ENCODE peak calls at places on chromosomes 11 and 22, in ten cellular contexts. X is D341Med; C is stimulated activated CD4-positive, alpha-beta T cell treated with anti-CD3 and anti-CD28 coated beads, Interleukin-12 subunit alpha, Interleukin-12 subunit beta, amount 100 ng/mL, for 48 hours; P is fibroblast of pulmonary artery; D is endodermal cell; Y is epithelial cell of esophagus; R is gastrocnemius medialis; G is NCI-H82; Q is KG1; S is HFFc6. U is an unnamed sample.

GRCh38 chr11:58562375-58562800 is 13.3 kb downstream of the LPXN start:
- DNase-seq in Y (no peak), Q (no peak), S (no peak), G (no peak), D (no peak), P (no peak), X (no peak), R (no peak), C (no peak), U (no peak)

GRCh38 chr22:44344407-44344806 is 31.7 kb upstream of the SHISAL1 start:
- DNase-seq in R (no peak), X (no peak), Q (no peak), P (no peak), D (no peak), S (no peak), G (no peak), C (no peak), Y (no peak), U (no peak)

GRCh38 chr11:110463153-110463552 is 33.4 kb downstream of the FDX1 start:
- DNase-seq in G (peak; percentile 82), Q (no peak), P (peak; percentile 79), C (no peak), D (peak; percentile 85), X (peak; percentile 73), Y (peak; percentile 60), S (peak; percentile 11), R (no peak), U (no peak)

GRCh38 chr22:46578824-46579561 is 41.2 kb upstream of the GRAMD4 start:
- DNase-seq in Q (no peak), Y (peak; percentile 35), X (no peak), D (peak; percentile 61), R (peak; percentile 65), S (no peak), P (peak; percentile 37), G (no peak), C (no peak), U (no peak)

GRCh38 chr11:119340335-119341221 is at the start of gene C1QTNF5:
- DNase-seq in P (peak; percentile 89), X (no peak), C (no peak), Q (no peak), R (no peak), S (no peak), Y (no peak), D (peak; percentile 79), G (no peak), U (no peak)

GRCh38 chr22:36027960-36028645 is 521 bp downstream of the RBFOX2 start:
- DNase-seq in C (peak; percentile 2), D (no peak), R (peak; percentile 2), Y (no peak), Q (no peak), X (peak; percentile 91), G (peak; percentile 31), S (no peak), P (no peak), U (peak; percentile 34)

GRCh38 chr11:65425105-65425970 is 2.7 kb downstream of the NEAT1 start:
- DNase-seq in G (peak; percentile 35), R (no peak), D (peak; percentile 77), X (no peak), C (peak; percentile 83), P (peak; percentile 84), S (peak; percentile 87), Y (peak; percentile 79), Q (peak; percentile 65), U (peak; percentile 80)

GRCh38 chr11:73236879-73237278 is 18.8 kb downstream of the P2RY2 start:
- DNase-seq in Y (peak; percentile 66), D (peak; percentile 92), C (peak; percentile 18), Q (peak; percentile 73), G (peak; percentile 67), R (peak; percentile 64), X (peak; percentile 56), P (peak; percentile 45), S (peak; percentile 13), U (peak; percentile 48)

GRCh38 chr11:59776210-59777066 is 21.3 kb downstream of the STX3 start:
- DNase-seq in Y (peak; percentile 97), R (no peak), Q (no peak), S (peak; percentile 48), X (no peak), D (no peak), G (no peak), P (peak; percentile 65), C (no peak), U (peak; percentile 93)

GRCh38 chr22:22082229-22082835 is 99.7 kb upstream of the TOP3B start:
- DNase-seq in S (no peak), D (no peak), R (no peak), Y (no peak), G (no peak), X (no peak), P (no peak), C (no peak), Q (no peak), U (no peak)

GRCh38 chr22:47000256-47000655 is 237.8 kb downstream of the TBC1D22A start:
- DNase-seq in C (no peak), D (no peak), G (no peak), S (no peak), Q (no peak), X (no peak), P (no peak), Y (no peak), R (no peak), U (no peak)

GRCh38 chr11:10498426-10499250 is 42.3 kb downstream of the RNF141 start:
- DNase-seq in C (no peak), X (no peak), Q (no peak), R (no peak), Y (no peak), D (peak; percentile 51), P (no peak), S (no peak), G (no peak), U (no peak)